ENCODE peak calls at places on chromosomes 16 and 17, in four cellular contexts. X, T, H and N are unnamed samples.

GRCh38 chr17:81710514-81711308 is 1.4 kb upstream of the SLC25A10 start:
- DNase-seq in X (peak), H (no peak), T (no peak), N (no peak)

GRCh38 chr16:76614255-76614654 is 337.1 kb downstream of the CNTNAP4 start:
- DNase-seq in H (no peak), X (no peak), T (no peak), N (no peak)

GRCh38 chr16:89890200-89890599 is 16.8 kb downstream of the TCF25 start:
- DNase-seq in H (no peak), T (no peak), X (no peak), N (no peak)

GRCh38 chr17:80384078-80384960 is 30.6 kb upstream of the ENDOV start:
- DNase-seq in T (no peak), H (no peak), X (no peak), N (no peak)

GRCh38 chr16:89641719-89642187 is 15.8 kb downstream of the CHMP1A start:
- DNase-seq in H (no peak), X (no peak), T (no peak), N (no peak)

GRCh38 chr16:12184419-12184831 is 207.9 kb downstream of the SNX29 start:
- DNase-seq in H (no peak), T (no peak), X (no peak), N (no peak)

GRCh38 chr17:63611354-63611753 is 10.7 kb downstream of the TACO1 start:
- DNase-seq in T (no peak), H (no peak), X (no peak), N (no peak)

GRCh38 chr16:89700649-89701424 is 668 bp downstream of the SPATA2L start:
- DNase-seq in X (peak), H (peak), T (no peak), N (peak)

GRCh38 chr16:21644674-21645073 is 7.7 kb downstream of the IGSF6 start:
- DNase-seq in H (no peak), T (no peak), X (no peak), N (no peak)

GRCh38 chr16:52869243-52869642 is 183.5 kb downstream of the CHD9NB start:
- DNase-seq in H (no peak), X (no peak), T (no peak), N (no peak)

GRCh38 chr16:69408451-69408850 is 16.0 kb upstream of the CYB5B start:
- DNase-seq in X (peak), T (no peak), H (no peak), N (no peak)

GRCh38 chr16:29653436-29653835 is 9.6 kb upstream of the SPN start:
- DNase-seq in H (no peak), X (no peak), T (no peak), N (peak)

GRCh38 chr16:74726736-74727135 is 26.1 kb upstream of the MLKL start:
- DNase-seq in T (no peak), H (no peak), X (peak), N (no peak)

GRCh38 chr16:8026450-8026849 is 563.9 kb downstream of the TMEM114 start:
- DNase-seq in T (no peak), X (no peak), H (no peak), N (no peak)

GRCh38 chr17:13024033-13024432 is 6.2 kb upstream of the ELAC2 start:
- DNase-seq in X (no peak), H (no peak), T (no peak), N (no peak)
- TF ChIP-seq CTCF in X (no peak), H (no peak), T (no peak), N (no peak)

GRCh38 chr17:33292184-33292980 is 713 bp downstream of the ASIC2 start:
- DNase-seq in X (peak), H (no peak), T (peak), N (no peak)
- TF ChIP-seq CTCF in X (peak), H (no peak), T (peak), N (no peak)

DNA sequence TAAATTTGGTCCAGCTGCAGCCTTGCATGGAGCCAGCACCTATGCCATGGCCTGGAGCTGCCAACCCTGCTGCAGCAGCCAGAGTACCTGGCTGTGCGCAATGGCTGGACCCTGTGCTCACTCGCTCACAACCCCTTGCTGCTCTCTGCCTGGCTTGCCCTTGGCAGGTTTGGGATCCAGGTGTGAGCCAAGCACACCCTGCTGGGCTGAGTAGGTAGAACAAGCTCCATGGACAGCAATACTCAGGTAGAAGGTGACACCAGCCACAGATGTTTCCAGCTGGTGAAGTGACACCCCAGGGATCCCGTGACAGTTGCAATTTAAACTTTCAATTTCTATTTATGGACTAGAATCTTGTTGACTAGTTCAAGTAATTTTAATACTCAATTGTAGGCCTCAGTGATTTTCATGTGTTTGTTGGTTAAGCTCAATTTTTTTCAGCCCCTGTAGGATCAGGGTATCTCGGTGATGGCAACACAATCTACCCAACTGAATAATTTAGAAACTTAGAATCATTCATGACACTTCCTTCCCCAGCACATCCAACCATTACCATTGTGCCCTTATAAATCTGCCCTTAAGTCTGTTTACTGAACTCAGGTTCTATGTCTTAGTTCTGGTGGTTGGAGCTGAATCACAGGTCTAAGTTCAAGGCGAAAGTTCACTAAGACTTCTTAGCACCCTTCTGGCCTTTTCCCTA is 480.0 kb downstream of the PMP22 start:
- DNase-seq in H (no peak), X (no peak), T (no peak), N (no peak)
- TF ChIP-seq CTCF in H (no peak), X (no peak), T (no peak), N (no peak)

GRCh38 chr17:48317732-48318131 is 112.3 kb downstream of the SKAP1 start:
- DNase-seq in T (no peak), X (no peak), H (no peak), N (no peak)

GRCh38 chr17:48326311-48326710 is 103.7 kb downstream of the SKAP1 start:
- DNase-seq in T (no peak), H (no peak), X (no peak), N (no peak)

GRCh38 chr17:48322060-48322459 is 108.0 kb downstream of the SKAP1 start:
- DNase-seq in H (no peak), T (no peak), X (no peak), N (no peak)
- TF ChIP-seq CTCF in H (no peak), T (peak), X (no peak), N (no peak)